ENCODE peak calls at places on chromosomes 16 and 17, in nine cellular contexts. Y, S, Q, H, P, O, X, T and A are unnamed samples.

GRCh38 chr17:44209786-44210341 is 9.6 kb downstream of the UBTF start:
- DNase-seq in Y (no peak), S (no peak), Q (no peak), H (no peak), P (no peak), O (no peak), X (no peak), T (peak), A (no peak)

GRCh38 chr16:67926181-67926742 is 5.4 kb downstream of the CTRL start:
- DNase-seq in Y (no peak), S (peak), Q (no peak), H (peak), P (no peak), O (no peak), X (peak), T (no peak), A (no peak)

GRCh38 chr16:84654238-84654637 is 5.9 kb downstream of the KLHL36 start:
- DNase-seq in Y (no peak), S (no peak), Q (no peak), H (no peak), P (no peak), O (no peak), X (no peak), T (no peak), A (no peak)

GRCh38 chr17:76883744-76884525 is 15.7 kb downstream of the MGAT5B start:
- DNase-seq in Y (no peak), S (no peak), Q (no peak), H (no peak), P (no peak), O (no peak), X (no peak), T (no peak), A (no peak)

GRCh38 chr17:17395246-17395802 is 81.5 kb upstream of the MED9 start:
- DNase-seq in Y (no peak), S (no peak), Q (no peak), H (no peak), P (no peak), O (no peak), X (no peak), T (no peak), A (no peak)

GRCh38 chr17:9669551-9670008 is 24.3 kb downstream of the USP43 start:
- DNase-seq in Y (no peak), S (no peak), Q (peak), H (peak), P (no peak), O (no peak), X (peak), T (no peak), A (no peak)

GRCh38 chr17:79242393-79242792 is 167.8 kb downstream of the ENGASE start:
- DNase-seq in Y (no peak), S (no peak), Q (no peak), H (no peak), P (no peak), O (no peak), X (no peak), T (no peak), A (no peak)

GRCh38 chr17:31559647-31560501 is 168.4 kb downstream of the RAB11FIP4 start:
- DNase-seq in Y (no peak), S (peak), Q (peak), H (no peak), P (no peak), O (peak), X (no peak), T (peak), A (no peak)

GRCh38 chr17:44183024-44183423 is 3.7 kb upstream of the TMUB2 start:
- DNase-seq in Y (no peak), S (no peak), Q (no peak), H (no peak), P (no peak), O (no peak), X (no peak), T (peak), A (no peak)

GRCh38 chr17:27259356-27259755 is 34.6 kb upstream of the WSB1 start:
- DNase-seq in Y (no peak), S (no peak), Q (no peak), H (no peak), P (no peak), O (no peak), X (no peak), T (no peak), A (no peak)

GRCh38 chr16:67546761-67547422 is 15.4 kb upstream of the CTCF start:
- DNase-seq in Y (peak), S (peak), Q (peak), H (peak), P (peak), O (peak), X (peak), T (peak), A (peak)

GRCh38 chr17:73249700-73250099 is 12.0 kb downstream of the CPSF4L start:
- DNase-seq in Y (no peak), S (no peak), Q (no peak), H (no peak), P (no peak), O (no peak), X (no peak), T (no peak), A (no peak)

GRCh38 chr16:81587626-81588160 is 143.1 kb downstream of the CMIP start:
- DNase-seq in Y (no peak), S (no peak), Q (no peak), H (no peak), P (no peak), O (no peak), X (no peak), T (no peak), A (no peak)

GRCh38 chr17:67433248-67433924 is 56.3 kb downstream of the PITPNC1 start:
- DNase-seq in Y (no peak), S (no peak), Q (no peak), H (no peak), P (no peak), O (no peak), X (no peak), T (no peak), A (no peak)
- H3K4me3 ChIP-seq in Y (no peak), S (no peak), Q (no peak), H (no peak), P (no peak), O (no peak), X (no peak), T (no peak), A (no peak)

GRCh38 chr17:69065113-69065512 is 4.4 kb upstream of the ABCA9 start:
- DNase-seq in Y (no peak), S (no peak), Q (no peak), H (no peak), P (no peak), O (no peak), X (no peak), T (no peak), A (no peak)

GRCh38 chr17:69066482-69066881 is 5.8 kb upstream of the ABCA9 start:
- DNase-seq in Y (no peak), S (no peak), Q (no peak), H (no peak), P (no peak), O (no peak), X (no peak), T (no peak), A (no peak)

GRCh38 chr17:69069289-69069688 is 8.6 kb upstream of the ABCA9 start:
- DNase-seq in Y (no peak), S (no peak), Q (no peak), H (no peak), P (no peak), O (no peak), X (no peak), T (no peak), A (no peak)

GRCh38 chr17:69064476-69064875 is 3.7 kb upstream of the ABCA9 start:
- DNase-seq in Y (no peak), S (no peak), Q (no peak), H (no peak), P (no peak), O (no peak), X (no peak), T (no peak), A (no peak)

GRCh38 chr17:69067274-69068047 is 6.7 kb upstream of the ABCA9 start:
- DNase-seq in Y (no peak), S (no peak), Q (no peak), H (no peak), P (no peak), O (no peak), X (no peak), T (no peak), A (no peak)
- TF ChIP-seq CTCF in Y (no peak), S (peak), Q (no peak), H (no peak), P (no peak), O (no peak), X (no peak), T (no peak), A (peak)

DNA sequence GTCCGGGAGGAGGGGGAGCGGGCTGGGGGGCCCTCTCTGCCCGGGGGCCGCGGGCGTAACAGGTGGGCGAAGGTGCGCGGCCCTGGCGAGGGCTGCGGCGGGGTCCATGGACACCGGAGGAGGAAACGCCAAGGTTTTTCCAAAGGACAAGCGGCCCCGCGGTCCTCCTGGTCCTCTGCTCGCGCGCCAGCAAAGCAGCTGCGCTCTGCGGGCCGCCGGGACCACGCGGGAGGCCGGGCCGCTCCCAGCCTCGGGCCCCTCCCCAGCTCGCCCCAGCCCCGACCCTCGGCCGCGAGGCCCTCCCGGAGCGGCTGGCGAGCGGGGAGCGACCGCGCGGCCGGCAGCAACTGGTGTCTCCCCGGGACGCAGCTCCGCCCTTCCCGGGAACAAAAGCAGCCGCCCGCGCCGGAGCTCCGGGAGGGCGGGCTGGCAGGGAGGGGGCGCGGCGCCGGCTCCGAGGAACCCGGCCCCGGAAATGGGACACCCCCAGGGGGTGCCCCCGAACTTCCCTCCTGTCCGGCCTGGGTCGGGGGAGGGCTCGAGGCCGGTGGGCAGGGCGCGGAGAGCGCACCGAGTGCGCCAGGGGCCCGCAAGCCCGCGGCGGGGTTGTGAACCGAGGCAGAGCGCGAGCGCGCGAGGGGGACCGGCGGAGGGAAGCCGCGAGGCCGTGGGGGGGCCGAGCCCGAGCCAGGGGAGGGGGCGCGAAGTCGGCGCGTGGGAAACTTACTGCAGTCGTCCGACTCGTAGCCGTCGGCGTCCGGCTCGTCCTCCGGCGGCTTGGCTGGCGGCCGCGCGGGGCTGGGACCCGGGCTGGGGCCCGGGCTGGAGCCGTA is 854 bp downstream of the DOC2B start:
- DNase-seq in Y (no peak), S (no peak), Q (peak), H (no peak), P (no peak), O (no peak), X (no peak), T (peak), A (no peak)
- H3K4me3 ChIP-seq in Y (peak), S (no peak), Q (peak), H (peak), P (no peak), O (peak), X (peak), T (peak), A (no peak)

DNA sequence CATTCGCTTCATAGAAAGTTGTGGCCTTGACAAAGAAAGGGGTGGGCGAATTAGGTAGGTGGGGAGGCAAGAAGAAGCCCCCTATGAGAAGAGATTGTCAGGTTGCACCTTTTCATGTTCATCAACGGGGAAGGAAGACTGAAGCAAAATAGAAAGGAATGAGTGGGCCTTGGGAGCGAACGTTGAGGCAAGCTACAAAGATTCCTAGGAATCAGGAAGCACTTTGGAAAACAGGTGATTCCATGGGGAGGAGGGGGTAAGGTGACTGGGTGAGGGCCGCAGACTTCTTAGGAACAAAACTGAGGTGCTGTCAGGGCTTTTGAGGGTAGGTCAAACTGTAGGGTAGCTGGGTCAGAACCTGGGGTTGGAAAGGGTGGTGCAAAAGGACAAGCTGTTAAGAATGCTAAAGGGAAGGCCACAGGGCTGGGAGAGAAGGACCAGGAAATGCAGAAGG is 535 bp downstream of the ITFG1 start:
- DNase-seq in Y (no peak), S (no peak), Q (no peak), H (no peak), P (no peak), O (peak), X (no peak), T (no peak), A (peak)
- TF ChIP-seq CTCF in Y (no peak), S (no peak), Q (no peak), H (no peak), P (no peak), O (no peak), X (no peak), T (no peak), A (no peak)